ENCODE peak calls at places on chromosomes 3 and 15, in six cellular contexts. O, T, D, E, F and A are unnamed samples.

GRCh38 chr3:70519913-70520659 is 207.6 kb upstream of the MDFIC2 start:
- DNase-seq in O (no peak), T (no peak), D (no peak), E (no peak), F (no peak), A (no peak)

GRCh38 chr3:17949116-17949515 is 206.7 kb upstream of the TBC1D5 start:
- DNase-seq in O (no peak), T (no peak), D (no peak), E (no peak), F (no peak), A (no peak)

GRCh38 chr3:72492240-72492639 is 356.0 kb downstream of the SHQ1 start:
- DNase-seq in O (no peak), T (no peak), D (peak; percentile 67), E (no peak), F (peak; percentile 38), A (peak; percentile 28)

GRCh38 chr3:24846286-24846860 is 351.7 kb upstream of the THRB start:
- DNase-seq in O (no peak), T (no peak), D (no peak), E (no peak), F (no peak), A (no peak)

GRCh38 chr3:22007376-22007775 is 256.4 kb upstream of the ZNF385D start:
- DNase-seq in O (no peak), T (no peak), D (no peak), E (no peak), F (no peak), A (no peak)

GRCh38 chr3:32283304-32283703 is 44.8 kb downstream of the CMTM8 start:
- DNase-seq in O (no peak), T (no peak), D (no peak), E (no peak), F (no peak), A (peak; percentile 53)

GRCh38 chr3:120763601-120764000 is 21.1 kb downstream of the GTF2E1 start:
- DNase-seq in O (no peak), T (no peak), D (no peak), E (no peak), F (no peak), A (no peak)

GRCh38 chr3:58617338-58617761 is 40.2 kb upstream of the FAM107A start:
- DNase-seq in O (no peak), T (no peak), D (no peak), E (no peak), F (peak; percentile 77), A (no peak)

GRCh38 chr3:13072239-13073041 is 789 bp downstream of the IQSEC1 start:
- DNase-seq in O (no peak), T (peak; percentile 85), D (no peak), E (no peak), F (no peak), A (no peak)

GRCh38 chr3:148459931-148460513 is 237.7 kb upstream of the AGTR1 start:
- DNase-seq in O (no peak), T (peak; percentile 36), D (no peak), E (no peak), F (no peak), A (no peak)

DNA sequence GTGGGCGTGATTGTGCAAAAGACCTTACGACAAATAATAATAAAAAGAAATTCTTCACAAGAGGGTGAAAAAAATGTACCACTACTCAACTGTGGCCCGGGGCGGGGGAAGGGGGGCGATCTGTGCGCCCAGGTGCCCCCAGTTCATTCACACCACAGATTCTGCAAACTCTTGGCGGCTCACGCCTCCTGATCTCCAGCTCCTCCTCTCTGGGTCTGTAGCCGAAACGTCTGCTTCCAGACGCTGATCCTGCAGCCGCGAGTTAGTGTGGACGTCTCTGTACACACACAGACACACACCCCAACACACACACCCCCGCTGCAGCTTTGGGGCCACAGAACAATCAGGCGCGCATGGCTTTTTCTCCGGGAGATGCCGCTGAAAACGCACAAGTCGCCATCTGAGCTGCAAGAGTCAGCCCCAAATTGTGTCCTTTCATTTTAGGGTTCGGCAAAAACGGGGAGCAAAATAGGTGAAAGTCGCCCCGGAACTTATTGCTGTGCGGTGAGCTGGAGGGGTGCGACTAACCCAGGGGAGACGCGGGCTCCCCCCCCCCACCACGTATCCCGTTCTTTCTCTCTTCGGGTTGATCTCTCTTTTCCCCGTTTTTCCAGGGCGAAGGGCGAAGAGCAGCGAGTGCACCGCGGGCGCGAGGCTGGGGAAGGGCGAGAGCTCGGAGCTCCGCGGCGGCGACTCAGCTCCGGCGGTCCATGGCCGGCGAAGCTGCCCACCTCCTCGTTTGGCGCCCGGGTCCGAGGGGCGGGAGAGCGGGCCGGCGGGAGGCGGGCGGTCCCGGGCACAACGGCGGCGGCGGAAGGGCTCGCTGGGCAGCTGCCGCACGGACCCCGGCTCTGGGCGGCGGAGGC is 503 bp upstream of the WNT5A start:
- DNase-seq in O (peak; percentile 54), T (peak; percentile 67), D (peak; percentile 63), E (no peak), F (peak; percentile 65), A (peak; percentile 44)
- H3K4me3 ChIP-seq in O (peak overlapping the region; percentile 71), T (peak overlapping the region; percentile 95), D (peak overlapping the region; percentile 58), E (peak overlapping the region; percentile 76), F (peak overlapping the region; percentile 79), A (peak overlapping the region; percentile 77)

GRCh38 chr15:84979651-84980050 is 2.0 kb upstream of the PDE8A start:
- DNase-seq in O (no peak), T (no peak), D (peak; percentile 20), E (no peak), F (peak; percentile 65), A (peak; percentile 55)
- H3K4me3 ChIP-seq in O (no peak overlapping the region), T (peak overlapping the region; percentile 97), D (peak overlapping the region; percentile 69), E (no peak overlapping the region), F (no peak overlapping the region), A (no peak overlapping the region)

GRCh38 chr3:102481050-102481449 is 46.2 kb downstream of the ZPLD1 start:
- DNase-seq in O (no peak), T (peak; percentile 34), D (no peak), E (no peak), F (no peak), A (no peak)
- H3K4me3 ChIP-seq in O (no peak overlapping the region), T (peak overlapping the region; percentile 21), D (no peak overlapping the region), E (no peak overlapping the region), F (no peak overlapping the region), A (no peak overlapping the region)

DNA sequence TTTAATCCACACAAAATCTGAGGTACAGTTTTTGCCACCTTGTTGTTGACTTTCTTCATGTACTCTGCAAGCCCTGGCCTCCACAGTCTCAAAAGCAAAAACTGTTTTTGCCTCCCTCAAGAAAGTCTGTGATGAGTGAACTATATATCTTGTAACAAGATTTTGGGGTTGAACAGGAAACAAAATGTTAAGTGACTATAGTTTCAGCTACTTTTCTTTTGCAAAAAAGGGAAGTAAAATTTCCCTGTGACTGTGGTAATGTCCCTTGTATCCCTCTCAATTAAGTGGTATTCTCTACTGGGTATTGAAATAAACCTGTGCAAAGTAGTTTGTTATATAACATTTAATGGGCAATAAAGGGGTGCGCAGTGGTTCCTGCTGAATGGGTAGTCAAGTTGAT is 21.3 kb upstream of the SCAANT1 start:
- DNase-seq in O (no peak), T (no peak), D (no peak), E (no peak), F (no peak), A (no peak)
- H3K4me3 ChIP-seq in O (no peak overlapping the region), T (no peak overlapping the region), D (no peak overlapping the region), E (no peak overlapping the region), F (no peak overlapping the region), A (no peak overlapping the region)

DNA sequence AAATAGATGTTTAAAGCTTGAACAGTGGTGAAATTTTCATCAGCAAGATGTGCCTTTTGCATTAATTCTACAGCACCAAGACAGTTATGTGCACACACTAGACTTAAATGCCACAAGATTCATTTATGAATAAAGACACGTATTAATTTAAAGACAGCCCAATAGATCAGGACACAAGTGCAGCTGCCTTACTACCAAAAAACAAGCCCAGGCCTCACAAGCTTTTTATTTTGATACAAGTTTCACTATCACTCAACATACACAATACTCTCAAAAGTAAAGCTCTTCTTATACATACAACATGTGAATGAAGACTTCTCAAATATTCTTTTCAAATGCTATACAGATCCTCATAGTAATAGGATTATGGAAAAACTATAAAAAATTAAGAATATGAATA is 2.4 kb downstream of the ACAP2 start:
- DNase-seq in O (no peak), T (peak; percentile 31), D (no peak), E (no peak), F (no peak), A (no peak)
- H3K4me3 ChIP-seq in O (no peak overlapping the region), T (peak overlapping the region; percentile 89), D (peak overlapping the region; percentile 73), E (peak overlapping the region; percentile 28), F (no peak overlapping the region), A (no peak overlapping the region)

DNA sequence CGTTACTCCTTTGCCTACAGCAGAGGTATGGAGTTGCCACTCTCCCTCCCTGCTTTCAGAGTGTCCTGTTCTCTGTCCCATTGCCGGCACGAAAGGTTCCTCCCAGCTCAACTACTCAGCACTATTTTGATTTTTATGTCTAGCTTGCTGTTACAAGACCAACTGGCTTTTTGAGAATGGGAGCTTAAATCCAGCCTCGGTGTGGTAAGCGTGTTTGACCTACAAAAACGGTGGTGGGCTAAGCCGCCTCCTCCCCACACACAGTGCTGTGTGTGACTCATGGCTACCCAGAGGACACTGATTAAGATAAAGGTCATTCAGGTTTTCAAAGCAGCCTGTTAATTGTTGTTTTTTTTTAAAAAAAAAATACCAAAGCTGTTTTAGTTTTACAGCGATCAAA is 64.5 kb downstream of the LRTM1 start:
- DNase-seq in O (no peak), T (no peak), D (no peak), E (no peak), F (no peak), A (no peak)
- H3K4me3 ChIP-seq in O (no peak overlapping the region), T (no peak overlapping the region), D (no peak overlapping the region), E (no peak overlapping the region), F (no peak overlapping the region), A (no peak overlapping the region)

GRCh38 chr15:56241374-56242085 is 2.1 kb downstream of the RFX7 start:
- DNase-seq in O (peak; percentile 6), T (peak; percentile 43), D (no peak), E (no peak), F (no peak), A (no peak)
- H3K4me3 ChIP-seq in O (peak overlapping the region; percentile 54), T (peak overlapping the region; percentile 71), D (peak overlapping the region; percentile 75), E (peak overlapping the region; percentile 92), F (no peak overlapping the region), A (no peak overlapping the region)

DNA sequence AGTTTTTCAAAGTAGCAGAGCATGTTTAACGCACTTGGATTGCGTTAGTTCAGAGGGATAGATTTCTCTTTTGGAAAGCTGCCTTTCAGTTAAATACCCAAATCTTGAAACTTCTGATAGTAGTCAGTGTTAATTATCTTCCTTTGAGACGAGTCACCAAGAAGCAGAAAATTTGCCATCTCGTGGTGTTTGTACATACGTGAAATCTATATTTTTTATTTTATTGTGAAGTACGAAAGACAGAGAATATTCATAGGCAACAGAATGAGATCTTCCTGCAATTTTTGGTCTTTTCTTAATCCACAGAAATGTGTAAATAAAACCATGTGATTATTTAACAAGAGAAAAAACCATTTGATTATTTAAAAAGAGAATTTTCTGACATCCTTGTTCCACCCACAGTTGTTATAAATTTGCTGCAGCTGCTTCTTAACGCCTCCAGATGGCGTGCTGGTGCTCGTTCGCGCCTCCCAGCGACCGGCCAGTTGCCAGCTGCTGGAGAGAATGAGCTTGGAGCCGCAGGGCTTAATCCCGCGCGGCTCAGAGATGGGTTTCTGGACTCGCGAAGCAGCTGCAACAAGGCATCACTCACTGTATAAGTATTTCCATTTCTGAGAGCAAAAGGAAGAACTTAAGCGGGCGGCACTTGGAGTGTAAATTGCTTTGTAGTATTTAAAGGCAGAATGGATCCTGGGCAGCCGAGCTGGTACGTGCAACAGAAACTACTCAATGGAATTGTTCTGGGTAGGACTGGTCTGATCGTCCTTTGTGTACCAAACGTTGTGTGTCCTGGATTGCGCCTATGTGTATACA is 10.5 kb upstream of the SLITRK3 start:
- DNase-seq in O (peak; percentile 64), T (peak; percentile 91), D (peak; percentile 70), E (peak; percentile 10), F (peak; percentile 87), A (peak; percentile 88)
- H3K4me3 ChIP-seq in O (no peak overlapping the region), T (peak overlapping the region; percentile 54), D (peak overlapping the region; percentile 20), E (no peak overlapping the region), F (peak overlapping the region; percentile 31), A (peak overlapping the region; percentile 42)

GRCh38 chr3:190097025-190097424 is 23.7 kb downstream of the P3H2 start:
- DNase-seq in O (no peak), T (no peak), D (no peak), E (no peak), F (no peak), A (no peak)
- H3K4me3 ChIP-seq in O (no peak overlapping the region), T (no peak overlapping the region), D (no peak overlapping the region), E (no peak overlapping the region), F (no peak overlapping the region), A (no peak overlapping the region)